ENCODE peak calls at places on chromosome 14, in four cellular contexts. T is HEK293T, B is MM.1S, V is epithelial cell of prostate. J is an unnamed sample.

GRCh38 chr14:61562321-61563161 is 132.8 kb upstream of the HIF1A start:
- DNase-seq in B (no peak), V (peak), T (no peak), J (no peak)

GRCh38 chr14:68295316-68295816 is 475.8 kb downstream of the RAD51B start:
- DNase-seq in T (peak), V (no peak), B (no peak), J (no peak)

GRCh38 chr14:71472281-71472960 is 459.8 kb upstream of the RGS6 start:
- DNase-seq in V (no peak), B (no peak), T (no peak), J (no peak)

GRCh38 chr14:32208490-32208889 is 5.4 kb upstream of the RNU6-8 start:
- DNase-seq in V (no peak), T (no peak), B (no peak), J (no peak)

GRCh38 chr14:34461334-34462131 is 507 bp downstream of the SPTSSA start:
- DNase-seq in V (no peak), T (peak), B (no peak), J (peak)

GRCh38 chr14:59333668-59334067 is 131.5 kb downstream of the GPR135 start:
- DNase-seq in B (no peak), T (no peak), V (peak), J (peak)

GRCh38 chr14:103716091-103716801 is 636 bp downstream of the ZFYVE21 start:
- DNase-seq in T (peak), B (peak), V (no peak), J (no peak)

GRCh38 chr14:35534130-35534883 is at the start of gene INSM2:
- DNase-seq in B (no peak), T (peak), V (no peak), J (no peak)

GRCh38 chr14:36300337-36300736 is 20.1 kb downstream of the MBIP start:
- DNase-seq in V (no peak), T (no peak), B (no peak), J (no peak)

GRCh38 chr14:77615231-77616132 is 955 bp downstream of the SPTLC2 start:
- DNase-seq in T (peak), V (no peak), B (no peak), J (no peak)

GRCh38 chr14:25009891-25010290 is 40.1 kb downstream of the STXBP6 start:
- DNase-seq in B (no peak), T (no peak), V (no peak), J (no peak)

GRCh38 chr14:101470266-101470665 is 91.0 kb upstream of the DIO3 start:
- DNase-seq in T (no peak), B (no peak), V (no peak), J (no peak)

GRCh38 chr14:81436296-81437138 is 36.4 kb upstream of the STON2 start:
- DNase-seq in B (peak), T (peak), V (no peak), J (peak)

GRCh38 chr14:37411079-37411735 is 183.8 kb downstream of the FOXA1 start:
- DNase-seq in B (no peak), V (no peak), T (no peak), J (no peak)

GRCh38 chr14:75880512-75880911 is 101.3 kb downstream of the TGFB3 start:
- DNase-seq in T (no peak), B (no peak), V (no peak), J (no peak)

GRCh38 chr14:61076531-61076930 is 95.5 kb downstream of the SLC38A6 start:
- DNase-seq in B (no peak), V (no peak), T (no peak), J (no peak)

GRCh38 chr14:103545219-103545914 is 16.4 kb downstream of the TRMT61A start:
- DNase-seq in T (no peak), B (no peak), V (no peak), J (peak)

GRCh38 chr14:75861161-75861621 is 120.6 kb downstream of the TGFB3 start:
- DNase-seq in B (peak), T (no peak), V (no peak), J (peak)

GRCh38 chr14:34098045-34098984 is 147.4 kb upstream of the EGLN3 start:
- DNase-seq in V (no peak), B (no peak), T (peak), J (no peak)

GRCh38 chr14:22837750-22838538 is 1.6 kb downstream of the MMP14 start:
- DNase-seq in T (no peak), B (no peak), V (no peak), J (peak)

GRCh38 chr14:67335781-67336180 is 23.8 kb downstream of the ATP6V1D start:
- DNase-seq in V (no peak), T (no peak), B (no peak), J (no peak)

GRCh38 chr14:103629503-103630121 is 601 bp downstream of the KLC1 start:
- DNase-seq in B (peak), T (peak), V (no peak), J (peak)

GRCh38 chr14:74019408-74019714 is 212 bp downstream of the BBOF1 start:
- DNase-seq in B (no peak), T (no peak), V (no peak), J (no peak)

GRCh38 chr14:54976316-54976715 is 50.6 kb downstream of the WDHD1 start:
- DNase-seq in B (no peak), V (no peak), T (no peak), J (no peak)

GRCh38 chr14:63692309-63693020 is 35.4 kb downstream of the SGPP1 start:
- DNase-seq in B (no peak), T (no peak), V (no peak), J (no peak)

J was measured in sigmoid colon.